ENCODE peak calls at places on chromosomes 6 and 20, in nine cellular contexts. Q is tibial artery, A is GM12864, B is astrocyte, H is K562, W is neural crest cell, O is brain microvascular endothelial cell, N is WTC11, D is fibroblast of pulmonary artery. C is an unnamed sample.

GRCh38 chr6:152976749-152977148 is 6.1 kb downstream of the FBXO5 start:
- DNase-seq in Q (no peak), A (no peak), B (no peak), H (no peak), W (no peak), O (no peak), N (no peak), D (peak; percentile 61), C (no peak)

GRCh38 chr6:136923116-136923953 is 1.2 kb downstream of the SLC35D3 start:
- DNase-seq in Q (no peak), A (no peak), B (no peak), H (no peak), W (no peak), O (no peak), N (peak; percentile 47), D (no peak), C (no peak)

GRCh38 chr20:61300741-61301140 is 48.7 kb downstream of the CDH4 start:
- DNase-seq in Q (no peak), A (no peak), B (no peak), H (no peak), W (no peak), O (no peak), N (no peak), D (no peak), C (no peak)

GRCh38 chr6:140073456-140073855 is 699.0 kb upstream of the CITED2 start:
- DNase-seq in Q (no peak), A (no peak), B (no peak), H (no peak), W (no peak), O (no peak), N (no peak), D (peak; percentile 96), C (no peak)

GRCh38 chr6:33634203-33634727 is 13.1 kb downstream of the ITPR3 start:
- DNase-seq in Q (no peak), A (no peak), B (no peak), H (no peak), W (no peak), O (no peak), N (peak; percentile 32), D (no peak), C (no peak)

GRCh38 chr6:138404666-138405337 is 779 bp downstream of the HEBP2 start:
- DNase-seq in Q (peak; percentile 73), A (no peak), B (no peak), H (peak; percentile 56), W (no peak), O (no peak), N (peak; percentile 38), D (no peak), C (no peak)

GRCh38 chr20:63223121-63223825 is 7.3 kb upstream of the YTHDF1 start:
- DNase-seq in Q (no peak), A (no peak), B (no peak), H (peak; percentile 49), W (peak; percentile 56), O (no peak), N (peak; percentile 81), D (peak; percentile 46), C (no peak)

GRCh38 chr6:30325873-30326445 is 768 bp upstream of the TRIM39 start:
- DNase-seq in Q (no peak), A (no peak), B (peak; percentile 77), H (no peak), W (no peak), O (no peak), N (peak; percentile 58), D (no peak), C (peak; percentile 31)

GRCh38 chr20:10644458-10645204 is 29.2 kb downstream of the JAG1 start:
- DNase-seq in Q (no peak), A (peak; percentile 31), B (no peak), H (no peak), W (no peak), O (no peak), N (no peak), D (no peak), C (no peak)

GRCh38 chr6:27894839-27895762 is 17.1 kb downstream of the OR2B2 start:
- DNase-seq in Q (no peak), A (peak; percentile 74), B (peak; percentile 78), H (peak; percentile 75), W (peak; percentile 46), O (peak; percentile 80), N (no peak), D (peak; percentile 92), C (no peak)

GRCh38 chr6:169950558-169950957 is 199.1 kb downstream of the ERMARD start:
- DNase-seq in Q (no peak), A (no peak), B (no peak), H (no peak), W (no peak), O (no peak), N (no peak), D (peak; percentile 12), C (no peak)

GRCh38 chr6:40015530-40015929 is 81.3 kb upstream of the MOCS1 start:
- DNase-seq in Q (no peak), A (no peak), B (no peak), H (no peak), W (no peak), O (no peak), N (no peak), D (no peak), C (no peak)

GRCh38 chr6:14316911-14317535 is 199.5 kb downstream of the CD83 start:
- DNase-seq in Q (no peak), A (no peak), B (no peak), H (no peak), W (no peak), O (no peak), N (peak; percentile 42), D (no peak), C (no peak)

GRCh38 chr20:25984933-25985332 is 288.3 kb upstream of the ZNF337 start:
- DNase-seq in Q (peak; percentile 82), A (no peak), B (no peak), H (peak; percentile 25), W (no peak), O (no peak), N (no peak), D (peak; percentile 81), C (no peak)

GRCh38 chr6:44464527-44465310 is 77.2 kb downstream of the CDC5L start:
- DNase-seq in Q (no peak), A (no peak), B (peak; percentile 56), H (no peak), W (no peak), O (peak; percentile 32), N (no peak), D (peak; percentile 61), C (no peak)

GRCh38 chr6:135673671-135674309 is 176.2 kb upstream of the AHI1 start:
- DNase-seq in Q (no peak), A (no peak), B (peak; percentile 63), H (no peak), W (no peak), O (peak; percentile 35), N (no peak), D (peak; percentile 8), C (no peak)

GRCh38 chr6:45054610-45055009 is 273.5 kb upstream of the RUNX2 start:
- DNase-seq in Q (no peak), A (no peak), B (peak; percentile 51), H (no peak), W (no peak), O (peak; percentile 42), N (no peak), D (peak; percentile 26), C (no peak)

GRCh38 chr6:21664263-21665081 is 70.9 kb downstream of the SOX4 start:
- DNase-seq in Q (no peak), A (no peak), B (peak; percentile 27), H (no peak), W (peak; percentile 24), O (no peak), N (peak; percentile 78), D (peak; percentile 35), C (peak; percentile 30)

GRCh38 chr20:46482864-46483263 is 30.5 kb downstream of the ZNF334 start:
- DNase-seq in Q (no peak), A (no peak), B (no peak), H (no peak), W (no peak), O (no peak), N (no peak), D (no peak), C (no peak)

GRCh38 chr20:46487628-46488027 is 25.7 kb downstream of the ZNF334 start:
- DNase-seq in Q (no peak), A (no peak), B (no peak), H (no peak), W (no peak), O (no peak), N (no peak), D (no peak), C (no peak)

GRCh38 chr20:46485431-46485830 is 27.9 kb downstream of the ZNF334 start:
- DNase-seq in Q (no peak), A (no peak), B (no peak), H (no peak), W (no peak), O (no peak), N (no peak), D (no peak), C (no peak)

GRCh38 chr20:46484954-46485353 is 28.4 kb downstream of the ZNF334 start:
- DNase-seq in Q (no peak), A (no peak), B (no peak), H (no peak), W (no peak), O (no peak), N (no peak), D (no peak), C (no peak)

GRCh38 chr20:46483879-46484278 is 29.5 kb downstream of the ZNF334 start:
- DNase-seq in Q (no peak), A (no peak), B (no peak), H (no peak), W (no peak), O (no peak), N (no peak), D (no peak), C (no peak)
- TF ChIP-seq CTCF in Q (no peak), A (no peak), B (no peak), H (no peak), W (no peak), O (no peak), N (no peak), D (no peak), C (no peak)

GRCh38 chr6:47009583-47009982 is 32.5 kb downstream of the ADGRF1 start:
- DNase-seq in Q (no peak), A (no peak), B (no peak), H (no peak), W (no peak), O (no peak), N (no peak), D (no peak), C (no peak)
- TF ChIP-seq CTCF in Q (no peak), A (no peak), B (no peak), H (peak; percentile 31), W (no peak), O (no peak), N (no peak), D (no peak), C (no peak)

DNA sequence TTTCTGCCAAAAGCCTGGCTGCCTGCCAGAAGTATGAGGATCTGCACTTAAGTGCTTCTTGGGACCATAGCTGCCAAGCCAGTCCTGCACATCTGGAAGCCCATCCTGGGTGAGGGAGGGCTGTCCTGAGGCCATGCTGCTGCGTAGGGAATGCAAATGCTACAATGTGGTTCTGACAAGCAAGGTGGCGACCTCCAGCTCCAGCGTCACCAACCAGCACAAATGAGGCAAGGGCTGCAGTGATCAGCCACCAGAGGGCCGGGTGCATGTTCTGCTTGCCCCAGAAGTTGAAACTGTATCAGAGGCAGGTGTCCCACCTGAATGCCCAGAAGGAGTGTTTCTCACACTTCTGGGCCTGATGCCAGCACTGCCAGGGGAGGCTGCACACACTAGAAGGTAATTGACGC is 99.1 kb upstream of the KCNQ5 start:
- DNase-seq in Q (no peak), A (no peak), B (no peak), H (peak; percentile 42), W (no peak), O (no peak), N (peak; percentile 66), D (no peak), C (no peak)
- TF ChIP-seq CTCF in Q (no peak), A (peak; percentile 65), B (no peak), H (peak; percentile 67), W (peak; percentile 39), O (peak; percentile 49), N (peak; percentile 31), D (no peak), C (peak; percentile 50)

GRCh38 chr6:154510144-154510905 is at the start of gene CNKSR3:
- DNase-seq in Q (peak; percentile 92), A (no peak), B (peak; percentile 86), H (peak; percentile 90), W (peak; percentile 88), O (peak; percentile 91), N (peak; percentile 97), D (peak; percentile 94), C (peak; percentile 84)
- TF ChIP-seq CTCF in Q (peak; percentile 14), A (no peak), B (no peak), H (no peak), W (no peak), O (peak; percentile 19), N (no peak), D (no peak), C (peak; percentile 37)